ENCODE peak calls at places on chromosomes 7 and 10, in six cellular contexts. R is activated CD8-positive, alpha-beta memory T cell treated with anti-CD3 and anti-CD28 coated beads for 48 hours; X is mucosa of gallbladder; B is esophagus muscularis mucosa; Y is NCI-H2107; T is left ventricle myocardium superior. E is an unnamed sample.

GRCh38 chr10:128173383-128173782 is 47.2 kb upstream of the MKI67 start:
- DNase-seq in X (no peak), Y (no peak), B (no peak), T (no peak), R (no peak), E (no peak)

GRCh38 chr7:4683884-4684565 is 1.9 kb downstream of the FOXK1 start:
- DNase-seq in T (peak), Y (no peak), X (no peak), R (peak), B (no peak), E (peak)

GRCh38 chr7:45726883-45727282 is 146.0 kb downstream of the CCDC201 start:
- DNase-seq in R (no peak), B (no peak), Y (no peak), X (no peak), T (no peak), E (no peak)

GRCh38 chr7:12146813-12147212 is 64.3 kb upstream of the TMEM106B start:
- DNase-seq in X (no peak), Y (no peak), R (no peak), T (no peak), B (no peak), E (no peak)

GRCh38 chr10:95359466-95359865 is 68.7 kb upstream of the PDLIM1 start:
- DNase-seq in T (no peak), X (no peak), B (no peak), Y (no peak), R (no peak), E (no peak)

GRCh38 chr7:2017914-2018785 is 214.6 kb downstream of the MAD1L1 start:
- DNase-seq in Y (no peak), T (peak), R (no peak), X (no peak), B (no peak), E (peak)

GRCh38 chr7:152762056-152762455 is 2.5 kb downstream of the ACTR3B start:
- DNase-seq in R (no peak), T (no peak), Y (no peak), X (no peak), B (no peak), E (no peak)

GRCh38 chr7:24318326-24318725 is 34.3 kb downstream of the NPY start:
- DNase-seq in T (no peak), Y (no peak), R (no peak), X (no peak), B (no peak), E (no peak)

GRCh38 chr10:12628964-12629766 is 279.8 kb downstream of the CAMK1D start:
- DNase-seq in B (no peak), Y (peak), X (no peak), T (no peak), R (no peak), E (no peak)

GRCh38 chr7:79282051-79282694 is 171.3 kb downstream of the MAGI2 start:
- DNase-seq in X (peak), Y (no peak), R (no peak), T (no peak), B (no peak), E (no peak)

GRCh38 chr10:3062502-3063186 is 4.7 kb upstream of the PFKP start:
- DNase-seq in X (no peak), B (no peak), Y (no peak), T (no peak), R (no peak), E (no peak)

GRCh38 chr10:97759157-97759980 is 12.4 kb downstream of the SFRP5 start:
- DNase-seq in Y (no peak), R (no peak), T (peak), B (no peak), X (no peak), E (peak)

GRCh38 chr7:80883188-80884025 is 35.4 kb downstream of the SEMA3C start:
- DNase-seq in B (no peak), T (no peak), R (no peak), X (no peak), Y (no peak), E (no peak)

GRCh38 chr10:3433988-3434387 is 261.4 kb upstream of the PITRM1 start:
- DNase-seq in Y (no peak), R (no peak), B (no peak), T (no peak), X (no peak), E (no peak)